ENCODE peak calls at places on chromosomes 2 and 18, in seven cellular contexts. E is activated naive CD4-positive, alpha-beta T cell; G is psoas muscle; H is left colon; C is nucleus accumbens; W is PC-3; Q is adipocyte. N is an unnamed sample.

GRCh38 chr2:232458661-232459418 is 2.9 kb downstream of the ALPI start:
- DNase-seq in E (no peak), G (no peak), H (no peak), C (no peak), W (no peak), Q (no peak), N (no peak)

GRCh38 chr2:238523158-238524110 is 96.7 kb downstream of the ASB1 start:
- DNase-seq in E (no peak), G (peak; percentile 63), H (peak; percentile 12), C (no peak), W (no peak), Q (peak; percentile 4), N (no peak)

GRCh38 chr18:36934884-36935283 is 106.0 kb downstream of the KIAA1328 start:
- DNase-seq in E (no peak), G (no peak), H (no peak), C (no peak), W (peak; percentile 34), Q (peak; percentile 43), N (no peak)

GRCh38 chr2:124983595-124983994 is 958.5 kb downstream of the CNTNAP5 start:
- DNase-seq in E (no peak), G (no peak), H (no peak), C (no peak), W (peak; percentile 85), Q (no peak), N (no peak)

GRCh38 chr2:135245055-135245454 is 193.0 kb downstream of the RAB3GAP1 start:
- DNase-seq in E (no peak), G (no peak), H (no peak), C (no peak), W (peak; percentile 72), Q (peak; percentile 37), N (no peak)

GRCh38 chr2:119062179-119062578 is 96.4 kb downstream of the C1QL2 start:
- DNase-seq in E (no peak), G (no peak), H (no peak), C (no peak), W (no peak), Q (no peak), N (no peak)

GRCh38 chr2:42906557-42907380 is 114.4 kb upstream of the HAAO start:
- DNase-seq in E (no peak), G (peak; percentile 57), H (peak; percentile 57), C (peak; percentile 20), W (no peak), Q (peak; percentile 89), N (no peak)

GRCh38 chr2:120438301-120439066 is 92.5 kb downstream of the INHBB start:
- DNase-seq in E (no peak), G (no peak), H (no peak), C (no peak), W (no peak), Q (no peak), N (no peak)

GRCh38 chr2:179981085-179981484 is 26.0 kb downstream of the CWC22 start:
- DNase-seq in E (no peak), G (no peak), H (no peak), C (no peak), W (peak; percentile 93), Q (peak; percentile 52), N (no peak)

GRCh38 chr2:67209107-67209506 is 188.0 kb upstream of the ETAA1 start:
- DNase-seq in E (no peak), G (no peak), H (no peak), C (no peak), W (no peak), Q (peak; percentile 12), N (no peak)

GRCh38 chr2:74836675-74837401 is 2.9 kb downstream of the HK2 start:
- DNase-seq in E (no peak), G (no peak), H (no peak), C (no peak), W (no peak), Q (no peak), N (no peak)

GRCh38 chr2:110780461-110780860 is 48.1 kb downstream of the ACOXL start:
- DNase-seq in E (no peak), G (no peak), H (no peak), C (no peak), W (no peak), Q (no peak), N (no peak)

GRCh38 chr2:40093036-40093673 is 314.1 kb upstream of the THUMPD2 start:
- DNase-seq in E (no peak), G (no peak), H (no peak), C (no peak), W (no peak), Q (peak; percentile 24), N (no peak)

GRCh38 chr2:42223822-42224268 is 54.7 kb downstream of the EML4 start:
- DNase-seq in E (no peak), G (no peak), H (no peak), C (no peak), W (no peak), Q (peak; percentile 55), N (no peak)

GRCh38 chr2:8633735-8634313 is 48.0 kb upstream of the ID2 start:
- DNase-seq in E (no peak), G (no peak), H (no peak), C (no peak), W (peak; percentile 59), Q (peak; percentile 68), N (no peak)

GRCh38 chr2:239238381-239238780 is 162.4 kb downstream of the HDAC4 start:
- DNase-seq in E (no peak), G (no peak), H (peak; percentile 2), C (no peak), W (no peak), Q (no peak), N (no peak)

GRCh38 chr2:212940816-212941215 is 210.6 kb downstream of the IKZF2 start:
- DNase-seq in E (no peak), G (no peak), H (peak; percentile 49), C (no peak), W (peak; percentile 75), Q (peak; percentile 76), N (no peak)

GRCh38 chr2:171383141-171383540 is 50.6 kb downstream of the METTL8 start:
- DNase-seq in E (no peak), G (no peak), H (no peak), C (no peak), W (peak; percentile 29), Q (no peak), N (no peak)

GRCh38 chr2:219576505-219577388 is 4.6 kb downstream of the INHA start:
- DNase-seq in E (no peak), G (no peak), H (no peak), C (peak; percentile 15), W (peak; percentile 75), Q (no peak), N (no peak)

GRCh38 chr18:54584065-54584464 is 7.0 kb upstream of the DYNAP start:
- DNase-seq in E (no peak), G (no peak), H (no peak), C (no peak), W (no peak), Q (no peak), N (no peak)

GRCh38 chr2:97900806-97901205 is 94.9 kb downstream of the TMEM131 start:
- DNase-seq in E (no peak), G (no peak), H (no peak), C (no peak), W (peak; percentile 13), Q (peak; percentile 57), N (no peak)

GRCh38 chr2:13015941-13016340 is 299.2 kb downstream of the TRIB2 start:
- DNase-seq in E (no peak), G (no peak), H (no peak), C (no peak), W (no peak), Q (no peak), N (no peak)

GRCh38 chr2:4695281-4695861 is 992.0 kb downstream of the DCDC2C start:
- DNase-seq in E (no peak), G (no peak), H (no peak), C (no peak), W (no peak), Q (no peak), N (no peak)

GRCh38 chr2:121004950-121005349 is 269.3 kb downstream of the GLI2 start:
- DNase-seq in E (no peak), G (no peak), H (no peak), C (no peak), W (peak; percentile 32), Q (no peak), N (no peak)

GRCh38 chr2:69185807-69186206 is 172.8 kb downstream of the ANTXR1 start:
- DNase-seq in E (no peak), G (no peak), H (peak; percentile 14), C (no peak), W (peak; percentile 82), Q (no peak), N (no peak)

GRCh38 chr2:88350641-88351601 is 101.6 kb downstream of the FOXI3 start:
- DNase-seq in E (peak; percentile 42), G (peak; percentile 27), H (peak; percentile 77), C (peak; percentile 5), W (peak; percentile 31), Q (peak; percentile 32), N (peak; percentile 59)

GRCh38 chr18:10784596-10785202 is 258.9 kb downstream of the NAPG start:
- DNase-seq in E (no peak), G (no peak), H (no peak), C (no peak), W (no peak), Q (no peak), N (no peak)

N was measured in GM20000.